ENCODE peak calls at places on chromosomes 3 and 15, in eight cellular contexts. B, Z, Q, I, J, H, R and A are unnamed samples.

GRCh38 chr15:101458908-101459578 is 30.5 kb downstream of the PCSK6 start:
- DNase-seq in B (peak; percentile 29), Z (no peak), Q (no peak), I (no peak), J (no peak), H (no peak), R (no peak), A (no peak)

GRCh38 chr15:100180921-100181320 is 160.9 kb downstream of the ADAMTS17 start:
- DNase-seq in B (no peak), Z (no peak), Q (no peak), I (no peak), J (no peak), H (no peak), R (no peak), A (no peak)

GRCh38 chr3:173396191-173397041 is 1.1 kb upstream of the NLGN1 start:
- DNase-seq in B (no peak), Z (no peak), Q (no peak), I (peak; percentile 36), J (no peak), H (no peak), R (no peak), A (peak; percentile 15)

GRCh38 chr3:41448396-41448795 is 249.1 kb downstream of the CTNNB1 start:
- DNase-seq in B (no peak), Z (no peak), Q (no peak), I (no peak), J (no peak), H (no peak), R (no peak), A (no peak)

GRCh38 chr3:121018917-121019321 is 110.9 kb downstream of the STXBP5L start:
- DNase-seq in B (no peak), Z (no peak), Q (no peak), I (no peak), J (no peak), H (no peak), R (no peak), A (peak; percentile 61)

GRCh38 chr15:91065505-91065904 is 34.6 kb upstream of the SV2B start:
- DNase-seq in B (no peak), Z (no peak), Q (no peak), I (no peak), J (no peak), H (no peak), R (no peak), A (no peak)

GRCh38 chr15:35043380-35044095 is 41.6 kb downstream of the NANOGP8 start:
- DNase-seq in B (no peak), Z (no peak), Q (no peak), I (peak; percentile 45), J (no peak), H (no peak), R (no peak), A (no peak)

GRCh38 chr15:92979011-92979701 is 79.0 kb downstream of the CHD2 start:
- DNase-seq in B (no peak), Z (no peak), Q (no peak), I (peak; percentile 23), J (no peak), H (no peak), R (peak; percentile 80), A (no peak)

GRCh38 chr15:56931674-56932507 is 13.4 kb downstream of the TCF12 start:
- DNase-seq in B (no peak), Z (no peak), Q (no peak), I (no peak), J (no peak), H (no peak), R (no peak), A (no peak)

GRCh38 chr3:127478922-127479321 is 111.6 kb downstream of the TPRA1 start:
- DNase-seq in B (no peak), Z (no peak), Q (no peak), I (no peak), J (no peak), H (no peak), R (no peak), A (no peak)

GRCh38 chr15:41891946-41892345 is 1.9 kb downstream of the SPTBN5 start:
- DNase-seq in B (no peak), Z (no peak), Q (no peak), I (no peak), J (no peak), H (no peak), R (no peak), A (no peak)

GRCh38 chr15:86553116-86553515 is 473.4 kb downstream of the AGBL1 start:
- DNase-seq in B (no peak), Z (no peak), Q (no peak), I (no peak), J (no peak), H (no peak), R (peak; percentile 20), A (peak; percentile 40)
- H3K4me1 ChIP-seq in B (no peaks in the 10 kb centered on the region), Z (no peaks in the 10 kb centered on the region), Q (no peaks in the 10 kb centered on the region), I (no peaks in the 10 kb centered on the region), J (no peaks in the 10 kb centered on the region), H (peaks cover 1% of the 10 kb centered on the region), R (no peaks in the 10 kb centered on the region), A (no peaks in the 10 kb centered on the region)

GRCh38 chr15:51024735-51025453 is 69.8 kb downstream of the TNFAIP8L3 start:
- DNase-seq in B (no peak), Z (no peak), Q (no peak), I (peak; percentile 44), J (no peak), H (no peak), R (no peak), A (peak; percentile 96)
- H3K27me3 ChIP-seq in B (no peaks in the 10 kb centered on the region), Z (no peaks in the 10 kb centered on the region), Q (no peaks in the 10 kb centered on the region), I (no peaks in the 10 kb centered on the region), J (no peaks in the 10 kb centered on the region), H (no peaks in the 10 kb centered on the region), R (no peaks in the 10 kb centered on the region), A (no peaks in the 10 kb centered on the region)

DNA sequence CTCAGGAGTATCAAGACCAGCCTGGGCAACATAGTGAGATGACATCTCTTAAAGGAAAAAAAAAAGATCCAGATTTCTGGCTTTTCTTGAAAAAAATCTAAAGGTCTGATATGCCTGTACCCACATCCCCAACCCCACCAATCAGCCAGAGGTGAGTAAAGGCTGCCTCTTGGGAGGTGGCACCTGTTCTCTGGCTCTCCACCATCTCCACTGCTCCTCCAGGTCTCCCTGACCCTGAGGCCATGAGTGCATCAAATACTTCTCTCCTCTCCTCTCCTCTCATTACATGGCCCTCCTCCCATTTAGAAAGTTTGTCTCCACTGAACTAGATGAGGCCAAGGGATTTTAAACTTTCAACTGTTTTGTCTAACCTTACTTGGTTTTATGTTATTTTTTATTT is 5.2 kb downstream of the SIAH2 start:
- DNase-seq in B (no peak), Z (no peak), Q (no peak), I (no peak), J (no peak), H (no peak), R (no peak), A (no peak)
- H3K4me1 ChIP-seq in B (peaks cover 79% of the 10 kb centered on the region), Z (peaks cover 31% of the 10 kb centered on the region), Q (peaks cover 56% of the 10 kb centered on the region), I (peaks cover 36% of the 10 kb centered on the region), J (peaks cover 66% of the 10 kb centered on the region), H (peaks cover 10% of the 10 kb centered on the region), R (peaks cover 24% of the 10 kb centered on the region), A (peaks cover 19% of the 10 kb centered on the region)

GRCh38 chr15:66016199-66016598 is 146.9 kb downstream of the RAB11A start:
- DNase-seq in B (no peak), Z (no peak), Q (no peak), I (no peak), J (no peak), H (no peak), R (no peak), A (no peak)

GRCh38 chr15:66014639-66015182 is 145.4 kb downstream of the RAB11A start:
- DNase-seq in B (no peak), Z (no peak), Q (no peak), I (no peak), J (no peak), H (no peak), R (no peak), A (peak; percentile 49)

GRCh38 chr15:66018178-66018797 is 149.0 kb downstream of the RAB11A start:
- DNase-seq in B (no peak), Z (no peak), Q (no peak), I (no peak), J (no peak), H (no peak), R (no peak), A (no peak)

GRCh38 chr15:66019377-66019776 is 150.1 kb downstream of the RAB11A start:
- DNase-seq in B (no peak), Z (no peak), Q (no peak), I (no peak), J (no peak), H (no peak), R (no peak), A (no peak)

GRCh38 chr15:66017009-66017408 is 147.7 kb downstream of the RAB11A start:
- DNase-seq in B (no peak), Z (no peak), Q (no peak), I (no peak), J (no peak), H (no peak), R (no peak), A (no peak)
- H3K27me3 ChIP-seq in B (no peaks in the 10 kb centered on the region), Z (no peaks in the 10 kb centered on the region), Q (no peaks in the 10 kb centered on the region), I (peaks cover 14% of the 10 kb centered on the region), J (peaks cover under 1% of the 10 kb centered on the region), H (no peaks in the 10 kb centered on the region), R (no peaks in the 10 kb centered on the region), A (peaks cover 7% of the 10 kb centered on the region)

GRCh38 chr3:48636149-48636548 is 888 bp upstream of the SLC26A6 start:
- DNase-seq in B (no peak), Z (no peak), Q (no peak), I (peak; percentile 14), J (no peak), H (no peak), R (no peak), A (no peak)

GRCh38 chr3:48634661-48635221 is 520 bp downstream of the SLC26A6 start:
- DNase-seq in B (peak; percentile 69), Z (peak; percentile 71), Q (peak; percentile 67), I (peak; percentile 77), J (no peak), H (peak; percentile 53), R (peak; percentile 53), A (peak; percentile 6)

GRCh38 chr3:48637305-48637704 is 2.0 kb upstream of the SLC26A6 start:
- DNase-seq in B (no peak), Z (no peak), Q (no peak), I (no peak), J (no peak), H (no peak), R (no peak), A (no peak)

GRCh38 chr3:48633743-48634142 is 1.5 kb downstream of the SLC26A6 start:
- DNase-seq in B (no peak), Z (no peak), Q (no peak), I (no peak), J (no peak), H (no peak), R (no peak), A (no peak)

DNA sequence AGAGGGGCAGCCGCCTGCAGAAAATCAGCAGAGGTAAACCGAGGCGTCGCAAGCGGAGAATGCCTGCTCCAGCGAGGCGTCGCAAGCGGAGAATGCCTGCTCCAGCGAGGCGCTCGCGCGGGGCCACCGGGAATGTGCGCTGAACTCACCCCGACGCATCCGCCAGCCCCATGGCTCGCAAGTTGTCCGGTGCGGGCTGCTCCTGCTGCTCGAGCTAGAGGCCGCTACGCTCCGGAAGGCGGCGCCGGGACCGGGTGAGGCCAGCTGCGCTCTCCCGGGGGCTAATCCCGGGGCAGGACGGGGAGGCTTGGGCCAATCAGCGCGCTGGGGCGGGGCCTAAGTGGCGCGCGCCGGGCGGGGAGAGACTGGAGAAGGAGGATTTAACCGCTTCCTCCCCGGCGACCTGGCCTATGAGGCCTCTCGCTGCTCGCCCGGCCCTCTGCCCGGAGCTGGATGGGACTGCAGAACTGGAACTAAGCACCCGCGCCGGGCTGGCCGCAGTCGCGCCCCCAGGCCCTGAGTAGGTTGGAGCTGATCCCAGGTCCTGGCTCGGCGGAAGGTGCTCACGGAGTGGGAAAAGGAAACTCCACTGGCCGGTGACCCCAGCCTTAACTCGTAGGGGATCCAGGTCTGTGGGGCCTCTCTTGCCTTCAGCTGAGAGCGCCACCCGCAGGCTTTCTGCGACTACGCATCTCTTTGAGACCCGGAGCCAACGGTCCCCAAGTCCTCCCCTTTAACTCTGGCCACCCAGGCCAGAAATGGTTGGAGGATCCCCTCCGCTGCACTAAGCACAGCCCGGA is at the start of gene SLC26A6:
- DNase-seq in B (peak; percentile 98), Z (peak; percentile 96), Q (peak; percentile 98), I (peak; percentile 99), J (peak; percentile 88), H (peak; percentile 97), R (peak; percentile 98), A (peak; percentile 78)
- H3K4me1 ChIP-seq in B (peaks cover 24% of the 10 kb centered on the region), Z (peaks cover 3% of the 10 kb centered on the region), Q (peaks cover 20% of the 10 kb centered on the region), I (peaks cover 8% of the 10 kb centered on the region), J (peaks cover 18% of the 10 kb centered on the region), H (peaks cover 3% of the 10 kb centered on the region), R (peaks cover 26% of the 10 kb centered on the region), A (no peaks in the 10 kb centered on the region)